ENCODE peak calls at places on chromosomes 11 and 22, in six cellular contexts. N is ureter; A is naive thymus-derived CD4-positive, alpha-beta T cell; M is kidney; B is uterus; L is Right ventricle myocardium inferior. V is an unnamed sample.

GRCh38 chr11:85750646-85751045 is 60.3 kb downstream of the SYTL2 start:
- DNase-seq in M (no peak), L (no peak), B (no peak), A (no peak), N (no peak), V (no peak)

GRCh38 chr11:1428762-1429316 is 39.1 kb downstream of the BRSK2 start:
- DNase-seq in A (no peak), N (no peak), L (no peak), B (no peak), M (no peak), V (no peak)

GRCh38 chr11:64000026-64000739 is 13.9 kb downstream of the OTUB1 start:
- DNase-seq in L (peak; percentile 86), N (peak; percentile 65), B (peak; percentile 74), M (peak; percentile 89), A (peak; percentile 59), V (no peak)

GRCh38 chr22:39917776-39918493 is 17.1 kb downstream of the GRAP2 start:
- DNase-seq in M (no peak), A (peak; percentile 11), L (no peak), N (no peak), B (no peak), V (no peak)

GRCh38 chr11:24963879-24964278 is 467.0 kb downstream of the LUZP2 start:
- DNase-seq in M (no peak), B (no peak), N (no peak), A (no peak), L (no peak), V (no peak)

GRCh38 chr11:87719311-87720073 is 455.8 kb downstream of the RAB38 start:
- DNase-seq in N (no peak), B (no peak), L (no peak), A (no peak), M (no peak), V (no peak)

GRCh38 chr11:118888398-118888797 is 4.7 kb downstream of the CXCR5 start:
- DNase-seq in N (no peak), M (no peak), L (no peak), B (no peak), A (no peak), V (no peak)

GRCh38 chr11:70226967-70227366 is 23.9 kb downstream of the FADD start:
- DNase-seq in N (no peak), M (no peak), L (no peak), B (no peak), A (no peak), V (no peak)

GRCh38 chr11:75286826-75287465 is 46.4 kb downstream of the TPBGL start:
- DNase-seq in N (no peak), M (peak; percentile 75), L (no peak), B (no peak), A (no peak), V (no peak)

GRCh38 chr11:40100204-40100603 is 1359.2 kb downstream of the LRRC4C start:
- DNase-seq in N (no peak), M (no peak), A (no peak), L (no peak), B (no peak), V (no peak)

GRCh38 chr11:70697701-70698100 is 299.4 kb downstream of the CTTN start:
- DNase-seq in A (no peak), N (no peak), M (peak; percentile 60), L (peak; percentile 17), B (no peak), V (no peak)

GRCh38 chr22:32904044-32904443 is 102.5 kb downstream of the TIMP3 start:
- DNase-seq in M (no peak), N (no peak), A (no peak), B (peak; percentile 52), L (no peak), V (no peak)

GRCh38 chr11:76279651-76280050 is 73.3 kb upstream of the WNT11 start:
- DNase-seq in N (no peak), A (no peak), B (no peak), M (no peak), L (no peak), V (no peak)

GRCh38 chr11:8262552-8263108 is 1.0 kb downstream of the LMO1 start:
- DNase-seq in M (peak; percentile 79), N (no peak), L (no peak), A (no peak), B (peak; percentile 45), V (no peak)

GRCh38 chr11:115820026-115820425 is 315.8 kb upstream of the CADM1 start:
- DNase-seq in N (no peak), L (no peak), M (no peak), A (no peak), B (no peak), V (no peak)

GRCh38 chr11:11284481-11284880 is 68.6 kb downstream of the CSNK2A3 start:
- DNase-seq in L (no peak), B (no peak), N (no peak), M (no peak), A (no peak), V (no peak)